ENCODE peak calls at places on chromosomes 4 and X, in four cellular contexts. A is K562, Y is SK-N-SH, C is H1. B is an unnamed sample.
A peak's percentile ranks its signal among the peaks of the same experiment; 100 is the strongest.

GRCh38 chr4:73853246-73853704 is at the start of gene PF4V1:
- DNase-seq in A (no peak), Y (no peak), C (no peak), B (peak; percentile 71)

GRCh38 chr4:17066241-17066640 is 167.8 kb upstream of the LDB2 start:
- DNase-seq in A (no peak), Y (no peak), C (no peak), B (no peak)

GRCh38 chrX:66030505-66031317 is 9.2 kb downstream of the VSIG4 start:
- DNase-seq in A (peak; percentile 61), Y (peak; percentile 7), C (no peak), B (peak; percentile 19)

GRCh38 chr4:188783606-188784157 is 644.4 kb downstream of the TRIML1 start:
- DNase-seq in A (no peak), Y (peak; percentile 32), C (no peak), B (no peak)

GRCh38 chr4:3026531-3026930 is 47.8 kb downstream of the HTT-AS start:
- DNase-seq in A (no peak), Y (no peak), C (no peak), B (no peak)

GRCh38 chr4:33262809-33263208 is 2542.6 kb downstream of the PCDH7 start:
- DNase-seq in A (no peak), Y (no peak), C (no peak), B (no peak)

GRCh38 chrX:30302957-30303356 is 6.2 kb downstream of the NR0B1 start:
- DNase-seq in A (no peak), Y (no peak), C (no peak), B (no peak)

GRCh38 chr4:86924805-86925204 is 10.0 kb upstream of the AFF1 start:
- DNase-seq in A (no peak), Y (no peak), C (no peak), B (no peak)

GRCh38 chrX:9285342-9285771 is 179.5 kb upstream of the TBL1X start:
- DNase-seq in A (no peak), Y (no peak), C (no peak), B (no peak)

GRCh38 chr4:27620886-27621285 is 760.2 kb downstream of the STIM2 start:
- DNase-seq in A (no peak), Y (no peak), C (no peak), B (no peak)

GRCh38 chr4:145531193-145531592 is 49.5 kb downstream of the SMAD1 start:
- DNase-seq in A (no peak), Y (peak; percentile 36), C (no peak), B (no peak)

GRCh38 chr4:42396361-42397255 is 680 bp upstream of the SHISA3 start:
- DNase-seq in A (no peak), Y (no peak), C (no peak), B (no peak)

GRCh38 chrX:69109706-69110635 is 55.3 kb downstream of the PJA1 start:
- DNase-seq in A (peak; percentile 23), Y (no peak), C (no peak), B (no peak)

GRCh38 chr4:24614881-24615280 is 30.5 kb upstream of the DHX15 start:
- DNase-seq in A (no peak), Y (no peak), C (no peak), B (no peak)

GRCh38 chrX:38426785-38427184 is 74.4 kb downstream of the OTC start:
- DNase-seq in A (no peak), Y (no peak), C (no peak), B (no peak)

GRCh38 chr4:175646802-175647201 is 165.3 kb downstream of the GPM6A start:
- DNase-seq in A (no peak), Y (no peak), C (no peak), B (no peak)

GRCh38 chr4:163343604-163344146 is at the start of gene NPY5R:
- DNase-seq in A (no peak), Y (peak; percentile 29), C (no peak), B (peak; percentile 39)

GRCh38 chrX:76279007-76279406 is 106.1 kb downstream of the PBDC1 start:
- DNase-seq in A (peak; percentile 7), Y (peak; percentile 47), C (peak; percentile 17), B (peak; percentile 47)

GRCh38 chr4:73612032-73612431 is 8.2 kb downstream of the RASSF6 start:
- DNase-seq in A (no peak), Y (no peak), C (no peak), B (no peak)

GRCh38 chrX:133414399-133415275 is 652 bp downstream of the GPC4 start:
- DNase-seq in A (no peak), Y (peak; percentile 51), C (no peak), B (peak; percentile 22)

GRCh38 chr4:156870166-156870565 is 101.4 kb downstream of the PDGFC start:
- DNase-seq in A (no peak), Y (no peak), C (no peak), B (no peak)

GRCh38 chr4:100421356-100421978 is 96.4 kb downstream of the EMCN start:
- DNase-seq in A (no peak), Y (peak; percentile 11), C (no peak), B (no peak)

GRCh38 chr4:304987-305680 is at the start of gene ZNF732:
- DNase-seq in A (peak; percentile 10), Y (peak; percentile 88), C (no peak), B (peak; percentile 89)

GRCh38 chrX:64187762-64188150 is 17.8 kb downstream of the AMER1 start:
- DNase-seq in A (no peak), Y (no peak), C (no peak), B (no peak)

GRCh38 chrX:69163936-69164741 is 1.1 kb downstream of the PJA1 start:
- DNase-seq in A (peak; percentile 33), Y (peak; percentile 79), C (no peak), B (peak; percentile 28)

GRCh38 chrX:144946696-144947095 is 300.6 kb upstream of the SPANXN1 start:
- DNase-seq in A (no peak), Y (no peak), C (no peak), B (no peak)

GRCh38 chr4:125022855-125023501 is 291.8 kb upstream of the FAT4 start:
- DNase-seq in A (no peak), Y (no peak), C (no peak), B (no peak)

GRCh38 chr4:153025402-153025801 is 89.3 kb downstream of the FHDC1 start:
- DNase-seq in A (no peak), Y (no peak), C (no peak), B (no peak)

GRCh38 chr4:24471623-24472510 is 112.5 kb downstream of the DHX15 start:
- DNase-seq in A (no peak), Y (peak; percentile 51), C (no peak), B (peak; percentile 59)

GRCh38 chr4:55359397-55359916 is 13.4 kb downstream of the SRD5A3 start:
- DNase-seq in A (no peak), Y (no peak), C (no peak), B (no peak)

GRCh38 chr4:102439835-102440234 is 61.3 kb upstream of the NFKB1 start:
- DNase-seq in A (peak; percentile 13), Y (peak; percentile 22), C (no peak), B (no peak)

GRCh38 chr4:101271516-101271915 is 75.8 kb downstream of the PPP3CA start:
- DNase-seq in A (no peak), Y (no peak), C (no peak), B (no peak)

GRCh38 chr4:180521181-180521580 is 1722.0 kb upstream of the TENM3 start:
- DNase-seq in A (no peak), Y (no peak), C (no peak), B (no peak)

GRCh38 chr4:25180524-25181131 is 20.4 kb upstream of the SEPSECS start:
- DNase-seq in A (peak; percentile 33), Y (peak; percentile 20), C (no peak), B (peak; percentile 28)

GRCh38 chr4:173252024-173252935 is 81.9 kb downstream of the HMGB2 start:
- DNase-seq in A (peak; percentile 63), Y (no peak), C (no peak), B (peak; percentile 17)

GRCh38 chr4:38050560-38051350 is 90.6 kb downstream of the PTTG2 start:
- DNase-seq in A (no peak), Y (no peak), C (no peak), B (no peak)

GRCh38 chr4:39745920-39746319 is 48.0 kb downstream of the UBE2K start:
- DNase-seq in A (no peak), Y (no peak), C (no peak), B (no peak)

GRCh38 chrX:9102956-9103355 is 69.0 kb upstream of the FAM9B start:
- DNase-seq in A (no peak), Y (no peak), C (no peak), B (no peak)

DNA sequence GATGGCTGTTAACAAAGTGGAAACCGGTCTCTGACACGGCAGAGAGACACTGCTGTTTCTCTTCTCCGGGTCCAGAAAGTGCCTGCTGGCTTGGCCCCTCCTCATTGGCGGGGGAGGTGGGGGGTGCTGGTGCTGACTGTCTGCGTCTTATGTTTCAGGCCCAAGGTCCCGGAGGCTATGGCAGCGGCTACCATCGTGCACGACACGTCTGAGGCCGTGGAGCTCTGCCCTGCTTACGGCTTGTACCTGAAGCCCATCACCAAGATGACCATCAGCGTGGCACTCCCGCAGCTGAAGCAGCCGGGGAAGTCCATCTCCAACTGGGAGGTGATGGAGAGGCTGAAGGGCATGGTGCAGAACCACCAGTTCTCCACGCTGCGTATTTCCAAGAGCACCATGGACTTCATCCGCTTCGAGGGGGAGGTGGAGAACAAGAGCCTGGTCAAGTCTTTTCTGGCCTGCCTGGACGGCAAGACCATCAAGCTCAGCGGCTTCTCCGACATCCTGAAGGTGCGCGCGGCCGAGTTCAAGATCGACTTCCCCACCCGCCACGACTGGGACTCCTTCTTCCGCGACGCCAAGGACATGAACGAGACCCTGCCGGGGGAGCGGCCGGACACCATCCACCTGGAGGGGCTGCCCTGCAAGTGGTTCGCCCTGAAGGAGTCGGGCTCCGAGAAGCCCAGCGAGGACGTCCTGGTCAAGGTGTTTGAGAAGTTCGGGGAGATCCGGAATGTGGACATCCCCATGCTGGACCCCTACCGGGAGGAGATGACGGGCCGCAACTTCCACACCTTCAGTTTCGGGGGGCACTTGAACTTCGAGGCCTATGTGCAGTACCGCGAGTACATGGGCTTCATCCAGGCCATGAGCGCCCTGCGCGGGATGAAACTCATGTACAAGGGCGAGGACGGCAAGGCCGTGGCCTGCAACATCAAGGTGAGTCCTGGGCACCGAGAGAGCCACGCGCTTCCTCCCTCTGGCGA is 2.2 kb downstream of the AKAP17A start:
- DNase-seq in A (no peak), Y (no peak), C (no peak), B (no peak)
- TF ChIP-seq TEAD4 in A (no peak), Y (no peak), C (no peak), B (no peak)

GRCh38 chr4:22962186-22962786 is 269.5 kb downstream of the GBA3 start:
- DNase-seq in A (peak; percentile 4), Y (no peak), C (no peak), B (no peak)
- TF ChIP-seq TEAD4 in A (no peak), Y (no peak), C (no peak), B (no peak)

DNA sequence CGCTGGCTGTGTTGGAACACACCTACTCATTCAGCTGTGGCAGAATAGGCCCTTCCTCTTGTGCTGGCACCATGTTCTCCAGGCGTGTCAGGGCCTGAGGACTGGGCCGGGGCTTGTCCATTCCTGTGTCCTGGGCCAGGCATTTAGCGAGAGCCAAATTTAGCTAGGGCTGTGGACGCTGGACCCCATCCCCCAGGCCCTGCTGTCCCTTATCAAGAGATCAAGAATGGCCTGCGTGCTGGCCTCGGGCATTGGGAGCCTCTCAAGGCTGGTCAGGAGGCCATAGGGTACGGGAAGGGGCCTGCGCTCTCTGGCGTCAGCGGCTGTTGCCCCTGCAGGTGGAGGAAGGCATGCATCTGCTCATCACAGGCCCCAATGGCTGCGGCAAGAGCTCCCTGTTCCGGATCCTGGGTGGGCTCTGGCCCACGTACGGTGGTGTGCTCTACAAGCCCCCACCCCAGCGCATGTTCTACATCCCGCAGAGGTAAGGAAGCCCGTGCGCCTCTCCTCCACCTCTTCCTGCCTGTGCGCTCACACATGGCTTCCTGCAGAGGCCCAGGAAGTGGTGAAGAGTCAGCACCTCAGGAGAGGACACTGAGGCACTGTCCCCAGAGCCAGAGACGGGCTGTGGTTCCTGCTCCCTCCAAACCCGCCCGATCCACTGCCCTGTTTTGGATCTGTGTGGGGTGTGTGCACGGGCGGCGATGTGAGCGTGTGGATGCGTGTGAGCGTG is 15.3 kb downstream of the ABCD1 start:
- DNase-seq in A (no peak), Y (no peak), C (no peak), B (no peak)
- TF ChIP-seq TEAD4 in A (no peak), Y (no peak), C (no peak), B (no peak)

GRCh38 chr4:122010610-122011009 is 58.8 kb upstream of the TRPC3 start:
- DNase-seq in A (no peak), Y (no peak), C (no peak), B (no peak)
- TF ChIP-seq TEAD4 in A (no peak), Y (no peak), C (no peak), B (no peak)

B was measured in WTC11.